ENCODE peak calls at places on chromosomes 13 and 19, in nine cellular contexts. O, B, T, K, A, R, Z, V and I are unnamed samples.
A peak's percentile ranks its signal among the peaks of the same experiment; 100 is the strongest.

GRCh38 chr19:15154002-15154612 is 46.7 kb downstream of the NOTCH3 start:
- DNase-seq in O (no peak), B (peak; percentile 73), T (peak; percentile 57), K (no peak), A (no peak), R (no peak), Z (peak; percentile 38), V (peak; percentile 53), I (no peak)

GRCh38 chr19:4691383-4691782 is 21.2 kb upstream of the MYDGF start:
- DNase-seq in O (no peak), B (no peak), T (peak; percentile 56), K (no peak), A (no peak), R (peak; percentile 33), Z (peak; percentile 38), V (no peak), I (peak; percentile 87)

GRCh38 chr13:107864543-107865460 is 350.5 kb downstream of the LIG4 start:
- DNase-seq in O (no peak), B (peak; percentile 80), T (no peak), K (no peak), A (peak; percentile 64), R (no peak), Z (no peak), V (peak; percentile 87), I (no peak)

GRCh38 chr13:52779028-52779612 is 39.5 kb upstream of the CNMD start:
- DNase-seq in O (no peak), B (no peak), T (no peak), K (no peak), A (no peak), R (no peak), Z (no peak), V (no peak), I (no peak)

GRCh38 chr13:75258159-75258782 is 223.7 kb downstream of the TBC1D4 start:
- DNase-seq in O (no peak), B (peak; percentile 55), T (no peak), K (no peak), A (peak; percentile 30), R (no peak), Z (no peak), V (peak; percentile 59), I (no peak)

GRCh38 chr19:13163609-13164364 is 13.6 kb downstream of the IER2 start:
- DNase-seq in O (peak; percentile 93), B (peak; percentile 97), T (peak; percentile 83), K (peak; percentile 76), A (peak; percentile 70), R (peak; percentile 47), Z (peak; percentile 80), V (peak; percentile 95), I (peak; percentile 86)

GRCh38 chr19:52221831-52222375 is 32.1 kb downstream of the PPP2R1A start:
- DNase-seq in O (peak; percentile 24), B (no peak), T (no peak), K (no peak), A (no peak), R (no peak), Z (no peak), V (peak; percentile 69), I (no peak)

GRCh38 chr13:51967482-51968446 is 43.5 kb downstream of the ATP7B start:
- DNase-seq in O (no peak), B (no peak), T (no peak), K (no peak), A (no peak), R (no peak), Z (no peak), V (no peak), I (no peak)

GRCh38 chr19:13796301-13797057 is 1.2 kb downstream of the ZSWIM4 start:
- DNase-seq in O (peak; percentile 95), B (no peak), T (peak; percentile 73), K (peak; percentile 81), A (peak; percentile 95), R (peak; percentile 46), Z (peak; percentile 51), V (peak; percentile 97), I (peak; percentile 75)

GRCh38 chr13:65733110-65733509 is 1497.0 kb downstream of the PCDH9 start:
- DNase-seq in O (no peak), B (no peak), T (no peak), K (no peak), A (no peak), R (no peak), Z (no peak), V (no peak), I (no peak)

GRCh38 chr13:106513025-106513424 is 22.4 kb downstream of the EFNB2 start:
- DNase-seq in O (no peak), B (no peak), T (no peak), K (no peak), A (peak; percentile 73), R (no peak), Z (no peak), V (peak; percentile 9), I (no peak)

GRCh38 chr19:38012944-38013343 is 105.9 kb downstream of the SIPA1L3 start:
- DNase-seq in O (no peak), B (no peak), T (no peak), K (no peak), A (no peak), R (no peak), Z (no peak), V (no peak), I (no peak)

GRCh38 chr13:23743717-23744116 is 145.5 kb downstream of the MIPEP start:
- DNase-seq in O (no peak), B (no peak), T (no peak), K (no peak), A (no peak), R (no peak), Z (no peak), V (no peak), I (no peak)

GRCh38 chr13:110070511-110071120 is 236.3 kb downstream of the COL4A1 start:
- DNase-seq in O (no peak), B (no peak), T (no peak), K (no peak), A (peak; percentile 87), R (no peak), Z (no peak), V (peak; percentile 82), I (no peak)

GRCh38 chr13:44470623-44471562 is 97.3 kb downstream of the SERP2 start:
- DNase-seq in O (no peak), B (peak; percentile 42), T (no peak), K (no peak), A (peak; percentile 11), R (no peak), Z (no peak), V (peak; percentile 52), I (no peak)

GRCh38 chr13:45392811-45393210 is 25.4 kb downstream of the SLC25A30 start:
- DNase-seq in O (peak; percentile 4), B (no peak), T (no peak), K (no peak), A (no peak), R (no peak), Z (no peak), V (no peak), I (no peak)

GRCh38 chr13:111288276-111288675 is 32.2 kb upstream of the TEX29 start:
- DNase-seq in O (no peak), B (no peak), T (no peak), K (no peak), A (no peak), R (no peak), Z (no peak), V (no peak), I (no peak)

GRCh38 chr13:76556632-76557031 is 329.6 kb downstream of the KCTD12 start:
- DNase-seq in O (no peak), B (no peak), T (no peak), K (no peak), A (no peak), R (no peak), Z (no peak), V (no peak), I (no peak)
- H3K9me3 ChIP-seq in O (no peaks in the 10 kb centered on the region), B (no peaks in the 10 kb centered on the region), T (no peaks in the 10 kb centered on the region), K (no peaks in the 10 kb centered on the region), A (no peaks in the 10 kb centered on the region), R (no peaks in the 10 kb centered on the region), Z (no peaks in the 10 kb centered on the region), V (peaks cover 4% of the 10 kb centered on the region), I (no peaks in the 10 kb centered on the region)

DNA sequence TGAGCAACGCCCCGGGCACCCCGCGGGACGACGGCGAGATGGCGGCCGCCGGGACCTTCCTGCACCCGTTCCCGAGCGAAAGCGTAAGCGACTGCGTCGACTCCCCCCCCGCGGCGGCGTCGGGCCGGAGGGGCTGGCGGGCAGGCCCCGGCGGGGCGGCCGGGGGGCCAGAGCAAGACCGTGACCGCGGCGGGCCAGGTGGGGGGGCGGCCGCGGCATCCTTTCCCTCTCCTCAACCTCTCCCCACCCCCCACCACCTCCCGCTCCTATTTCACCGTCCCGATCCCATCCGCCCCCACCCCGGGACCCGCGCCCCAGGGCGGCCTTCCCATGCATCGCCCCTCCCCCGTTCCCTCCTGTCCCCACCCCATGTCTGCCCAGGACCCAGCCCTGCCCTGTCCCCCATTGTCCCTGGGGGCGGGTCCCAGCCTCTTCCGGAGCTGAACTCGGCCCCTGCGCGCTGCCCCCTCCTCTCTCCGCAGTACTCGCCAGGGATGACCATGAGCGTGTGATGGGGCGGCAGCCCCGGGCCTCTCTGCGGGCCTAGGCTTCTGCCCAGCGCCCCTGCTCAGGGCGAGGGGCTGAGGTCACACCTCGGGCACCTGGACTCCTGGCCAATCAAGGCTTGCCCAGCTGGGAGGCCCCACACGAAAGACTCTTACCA is 4.1 kb downstream of the ISYNA1 start:
- DNase-seq in O (no peak), B (peak; percentile 52), T (peak; percentile 54), K (no peak), A (no peak), R (no peak), Z (no peak), V (no peak), I (no peak)
- H3K4me1 ChIP-seq in O (peaks cover 41% of the 10 kb centered on the region), B (peaks cover 75% of the 10 kb centered on the region), T (peaks cover 48% of the 10 kb centered on the region), K (peaks cover 6% of the 10 kb centered on the region), A (peaks cover 41% of the 10 kb centered on the region), R (peaks cover 68% of the 10 kb centered on the region), Z (peaks cover 42% of the 10 kb centered on the region), V (peaks cover 9% of the 10 kb centered on the region), I (peaks cover 32% of the 10 kb centered on the region)

GRCh38 chr19:50512112-50512998 is 1.4 kb downstream of the ASPDH start:
- DNase-seq in O (no peak), B (no peak), T (no peak), K (no peak), A (no peak), R (no peak), Z (no peak), V (no peak), I (no peak)
- H3K4me3 ChIP-seq in O (no peak overlapping the region), B (peak overlapping the region; percentile 63), T (no peak overlapping the region), K (no peak overlapping the region), A (no peak overlapping the region), R (no peak overlapping the region), Z (peak overlapping the region; percentile 92), V (peak overlapping the region; percentile 86), I (peak overlapping the region; percentile 84)

GRCh38 chr19:6828698-6829633 is 56.5 kb downstream of the VAV1 start:
- DNase-seq in O (no peak), B (peak; percentile 69), T (peak; percentile 47), K (no peak), A (no peak), R (no peak), Z (no peak), V (peak; percentile 10), I (no peak)

GRCh38 chr19:6835501-6835900 is 51.9 kb upstream of the ADGRE1 start:
- DNase-seq in O (no peak), B (no peak), T (no peak), K (no peak), A (no peak), R (no peak), Z (no peak), V (no peak), I (no peak)

GRCh38 chr19:6833166-6833790 is 54.1 kb upstream of the ADGRE1 start:
- DNase-seq in O (no peak), B (no peak), T (peak; percentile 40), K (no peak), A (no peak), R (no peak), Z (no peak), V (no peak), I (no peak)

GRCh38 chr19:6834433-6834832 is 52.9 kb upstream of the ADGRE1 start:
- DNase-seq in O (peak; percentile 12), B (no peak), T (peak; percentile 3), K (no peak), A (no peak), R (no peak), Z (no peak), V (no peak), I (no peak)

GRCh38 chr19:6832412-6832811 is 55.0 kb upstream of the ADGRE1 start:
- DNase-seq in O (no peak), B (no peak), T (no peak), K (no peak), A (no peak), R (no peak), Z (no peak), V (no peak), I (no peak)
- H3K9me3 ChIP-seq in O (no peaks in the 10 kb centered on the region), B (no peaks in the 10 kb centered on the region), T (no peaks in the 10 kb centered on the region), K (no peaks in the 10 kb centered on the region), A (peaks cover 5% of the 10 kb centered on the region), R (no peaks in the 10 kb centered on the region), Z (no peaks in the 10 kb centered on the region), V (no peaks in the 10 kb centered on the region), I (no peaks in the 10 kb centered on the region)